ENCODE peak calls at places on chromosomes 11 and 22, in seven cellular contexts. C is transverse colon; H is CD8-positive, alpha-beta T cell; W is naive thymus-derived CD4-positive, alpha-beta T cell; Z is hepatocyte; A is substantia nigra; T is tibial artery. B is an unnamed sample.

GRCh38 chr11:19633276-19633675 is 79.4 kb upstream of the NAV2 start:
- DNase-seq in C (peak; percentile 19), H (no peak), W (no peak), Z (no peak), A (no peak), T (peak; percentile 91), B (no peak)

GRCh38 chr11:73375830-73376167 is 400 bp upstream of the RELT start:
- DNase-seq in C (no peak), H (no peak), W (no peak), Z (no peak), A (no peak), T (no peak), B (no peak)

GRCh38 chr11:8040921-8041285 is 40.1 kb upstream of the TUB start:
- DNase-seq in C (no peak), H (no peak), W (no peak), Z (no peak), A (no peak), T (no peak), B (no peak)

GRCh38 chr22:37676691-37677627 is 1.5 kb downstream of the LGALS1 start:
- DNase-seq in C (peak; percentile 93), H (peak; percentile 85), W (peak; percentile 82), Z (peak; percentile 96), A (peak; percentile 30), T (peak; percentile 95), B (peak; percentile 49)

GRCh38 chr11:109798521-109798920 is 294.7 kb upstream of the ZC3H12C start:
- DNase-seq in C (no peak), H (no peak), W (no peak), Z (no peak), A (no peak), T (no peak), B (no peak)

GRCh38 chr22:24128631-24129601 is 52.4 kb upstream of the SUSD2 start:
- DNase-seq in C (no peak), H (no peak), W (no peak), Z (no peak), A (no peak), T (no peak), B (no peak)

GRCh38 chr22:35368386-35368785 is 12.5 kb upstream of the HMOX1 start:
- DNase-seq in C (no peak), H (no peak), W (no peak), Z (no peak), A (no peak), T (no peak), B (no peak)

GRCh38 chr11:57598831-57599155 is 1.3 kb downstream of the SERPING1 start:
- DNase-seq in C (no peak), H (no peak), W (no peak), Z (peak; percentile 19), A (no peak), T (no peak), B (no peak)

GRCh38 chr11:133815636-133816035 is 29.7 kb downstream of the SPATA19 start:
- DNase-seq in C (no peak), H (no peak), W (no peak), Z (no peak), A (no peak), T (no peak), B (no peak)

GRCh38 chr11:73249858-73250773 is 22.0 kb upstream of the P2RY6 start:
- DNase-seq in C (peak; percentile 6), H (no peak), W (no peak), Z (no peak), A (no peak), T (peak; percentile 54), B (no peak)

GRCh38 chr11:61071880-61072279 is 30.4 kb upstream of the CD5 start:
- DNase-seq in C (no peak), H (no peak), W (no peak), Z (no peak), A (no peak), T (peak; percentile 46), B (no peak)

GRCh38 chr11:44464741-44465140 is 100.7 kb upstream of the CD82 start:
- DNase-seq in C (no peak), H (no peak), W (no peak), Z (no peak), A (no peak), T (no peak), B (no peak)

GRCh38 chr22:36201630-36202312 is at the start of gene APOL4:
- DNase-seq in C (peak; percentile 66), H (no peak), W (no peak), Z (peak; percentile 56), A (no peak), T (peak; percentile 78), B (no peak)

GRCh38 chr22:26573026-26573662 is 16.8 kb downstream of the TPST2 start:
- DNase-seq in C (peak; percentile 17), H (no peak), W (no peak), Z (no peak), A (peak; percentile 16), T (peak; percentile 77), B (no peak)

GRCh38 chr11:33135216-33135615 is 26.1 kb downstream of the CSTF3 start:
- DNase-seq in C (no peak), H (no peak), W (no peak), Z (peak; percentile 38), A (no peak), T (no peak), B (no peak)

GRCh38 chr22:24427500-24428164 is at the start of gene ADORA2A:
- DNase-seq in C (peak; percentile 84), H (peak; percentile 70), W (peak; percentile 62), Z (no peak), A (no peak), T (no peak), B (peak; percentile 64)

DNA sequence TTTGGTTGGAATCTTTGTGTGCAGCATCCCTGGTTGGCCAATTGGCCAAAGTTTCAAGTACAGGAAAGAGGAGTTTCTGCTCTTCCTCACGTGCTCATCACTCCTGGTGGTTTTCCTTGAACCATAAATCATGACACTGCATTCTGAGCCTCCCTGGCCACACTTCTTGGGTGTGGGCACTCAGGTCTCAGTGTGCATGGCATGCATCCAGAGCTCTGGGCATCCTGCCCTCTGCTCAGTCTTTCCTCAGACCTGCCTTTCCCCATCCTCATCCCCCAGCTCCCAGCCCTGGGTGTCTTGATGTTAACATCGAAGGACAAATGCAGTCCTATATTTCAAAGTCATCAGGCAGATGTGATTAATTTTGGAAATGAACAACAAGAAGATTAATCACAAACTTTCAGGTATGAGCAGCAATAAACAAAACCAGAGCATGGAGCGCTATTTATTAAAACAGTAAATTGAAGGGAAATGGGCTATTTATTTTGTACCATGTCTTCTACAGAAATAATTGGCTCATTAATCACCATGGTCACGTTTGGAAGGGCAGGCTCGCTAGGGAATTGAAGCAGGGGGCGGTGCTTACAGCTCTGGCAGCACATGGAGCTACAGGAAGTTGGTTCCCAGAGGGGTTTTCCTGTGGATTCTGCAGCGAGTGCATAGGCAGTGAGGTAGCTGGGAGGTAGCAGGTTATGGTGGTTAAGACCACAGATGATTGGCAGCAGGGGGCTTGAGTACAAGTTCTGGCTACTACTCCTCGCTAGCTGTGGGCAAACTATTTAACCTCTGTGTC is 89.6 kb downstream of the CSNK2A3 start:
- DNase-seq in C (no peak), H (no peak), W (no peak), Z (no peak), A (no peak), T (no peak), B (no peak)
- H3K27ac ChIP-seq in C (no peak overlapping the region), H (no peak overlapping the region), W (no peak overlapping the region), Z (no peak overlapping the region), A (no peak overlapping the region), T (no peak overlapping the region), B (no peak overlapping the region)

GRCh38 chr11:10898003-10898762 is 40.3 kb upstream of the ZBED5 start:
- DNase-seq in C (no peak), H (no peak), W (no peak), Z (no peak), A (no peak), T (no peak), B (no peak)
- H3K27ac ChIP-seq in C (peak overlapping the region; percentile 89), H (no peak overlapping the region), W (no peak overlapping the region), Z (peak overlapping the region; percentile 92), A (no peak overlapping the region), T (peak overlapping the region; percentile 92), B (no peak overlapping the region)

GRCh38 chr11:63698976-63699733 is 17.9 kb downstream of the RTN3 start:
- DNase-seq in C (peak; percentile 18), H (no peak), W (no peak), Z (no peak), A (no peak), T (no peak), B (no peak)
- H3K27ac ChIP-seq in C (peak overlapping the region; percentile 63), H (no peak overlapping the region), W (no peak overlapping the region), Z (no peak overlapping the region), A (peak overlapping the region; percentile 73), T (no peak overlapping the region), B (no peak overlapping the region)

DNA sequence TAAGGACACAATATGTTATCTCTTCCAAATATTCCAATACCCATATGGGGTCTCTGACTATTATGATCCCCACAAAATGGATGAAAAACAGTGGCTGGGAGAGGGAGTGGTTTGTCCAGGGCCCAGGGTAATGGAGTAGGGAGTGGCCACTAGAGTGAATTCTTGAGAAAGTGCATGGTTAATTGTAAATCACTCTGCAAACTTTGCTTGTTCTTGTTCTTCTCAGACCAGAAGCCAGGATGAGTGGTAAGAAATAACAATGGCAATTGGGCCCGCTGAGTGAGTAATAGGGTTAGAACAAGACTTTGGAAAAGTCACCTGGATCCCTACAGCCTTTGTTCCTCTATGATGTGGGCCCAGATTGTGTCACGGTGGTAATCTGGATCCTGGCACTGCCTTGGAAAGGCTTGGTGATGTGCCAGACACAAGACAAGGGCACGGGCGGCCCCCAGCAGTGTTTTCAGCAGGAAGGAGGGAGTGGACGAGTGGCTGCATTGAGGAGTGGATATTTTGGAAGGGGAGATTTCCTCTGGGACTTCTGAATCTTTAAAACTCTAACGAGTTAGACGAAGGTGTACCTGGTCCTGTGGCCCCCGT is 18.2 kb upstream of the KIRREL3 start:
- DNase-seq in C (no peak), H (no peak), W (no peak), Z (no peak), A (no peak), T (no peak), B (no peak)
- H3K27ac ChIP-seq in C (no peak overlapping the region), H (no peak overlapping the region), W (no peak overlapping the region), Z (no peak overlapping the region), A (no peak overlapping the region), T (no peak overlapping the region), B (no peak overlapping the region)

GRCh38 chr11:65448418-65449196 is 26.0 kb downstream of the NEAT1 start:
- DNase-seq in C (peak; percentile 42), H (no peak), W (no peak), Z (peak; percentile 64), A (no peak), T (peak; percentile 81), B (no peak)
- H3K27ac ChIP-seq in C (peak overlapping the region; percentile 79), H (no peak overlapping the region), W (no peak overlapping the region), Z (peak overlapping the region; percentile 53), A (no peak overlapping the region), T (peak overlapping the region; percentile 14), B (no peak overlapping the region)